ENCODE peak calls at places on chromosomes 16 and 17, in ten cellular contexts. One of them, this sample, is unnamed.

GRCh38 chr17:43027091-43028032 is 2.3 kb downstream of the RND2 start:
- DNase-seq in GM10248: no peak
- DNase-seq in activated CD4-positive, alpha-beta memory T cell treated with anti-CD3 and anti-CD28 coated beads for 36 hours: no peak
- DNase-seq in activated effector memory CD4-positive, alpha-beta T cell treated with Interleukin-2 at 50 U/mL for 16 hours: no peak
- DNase-seq in activated CD4-positive, alpha-beta T cell treated with anti-CD3 and anti-CD28 coated beads, Interleukin-2, amount 10 ng/mL, durations not matched to agents 7 days and 5 days: no peak
- DNase-seq in NCI-H1092: no peak
- DNase-seq in smooth muscle cell of the brain vasculature: no peak
- DNase-seq in BJ: no peak
- DNase-seq in tibial artery: no peak
- DNase-seq in dorsolateral prefrontal cortex: no peak
- DNase-seq in this sample: no peak

GRCh38 chr17:13332207-13332606 is 269.5 kb downstream of the HS3ST3A1 start:
- DNase-seq in GM10248: no peak
- DNase-seq in activated CD4-positive, alpha-beta memory T cell treated with anti-CD3 and anti-CD28 coated beads for 36 hours: no peak
- DNase-seq in activated effector memory CD4-positive, alpha-beta T cell treated with Interleukin-2 at 50 U/mL for 16 hours: no peak
- DNase-seq in activated CD4-positive, alpha-beta T cell treated with anti-CD3 and anti-CD28 coated beads, Interleukin-2, amount 10 ng/mL, durations not matched to agents 7 days and 5 days: no peak
- DNase-seq in NCI-H1092: no peak
- DNase-seq in smooth muscle cell of the brain vasculature: no peak
- DNase-seq in BJ: no peak
- DNase-seq in tibial artery: no peak
- DNase-seq in dorsolateral prefrontal cortex: no peak
- DNase-seq in this sample: no peak

GRCh38 chr16:87784812-87785211 is 19.0 kb upstream of the KLHDC4 start:
- DNase-seq in GM10248: no peak
- DNase-seq in activated CD4-positive, alpha-beta memory T cell treated with anti-CD3 and anti-CD28 coated beads for 36 hours: no peak
- DNase-seq in activated effector memory CD4-positive, alpha-beta T cell treated with Interleukin-2 at 50 U/mL for 16 hours: no peak
- DNase-seq in activated CD4-positive, alpha-beta T cell treated with anti-CD3 and anti-CD28 coated beads, Interleukin-2, amount 10 ng/mL, durations not matched to agents 7 days and 5 days: no peak
- DNase-seq in NCI-H1092: no peak
- DNase-seq in smooth muscle cell of the brain vasculature: no peak
- DNase-seq in BJ: no peak
- DNase-seq in tibial artery: no peak
- DNase-seq in dorsolateral prefrontal cortex: no peak
- DNase-seq in this sample: no peak

GRCh38 chr16:56107944-56108583 is 83.2 kb upstream of the GNAO1 start:
- DNase-seq in GM10248: no peak
- DNase-seq in activated CD4-positive, alpha-beta memory T cell treated with anti-CD3 and anti-CD28 coated beads for 36 hours: no peak
- DNase-seq in activated effector memory CD4-positive, alpha-beta T cell treated with Interleukin-2 at 50 U/mL for 16 hours: no peak
- DNase-seq in activated CD4-positive, alpha-beta T cell treated with anti-CD3 and anti-CD28 coated beads, Interleukin-2, amount 10 ng/mL, durations not matched to agents 7 days and 5 days: no peak
- DNase-seq in NCI-H1092: peak; percentile 73
- DNase-seq in smooth muscle cell of the brain vasculature: no peak
- DNase-seq in BJ: no peak
- DNase-seq in tibial artery: no peak
- DNase-seq in dorsolateral prefrontal cortex: peak; percentile 53
- DNase-seq in this sample: no peak

GRCh38 chr17:66830451-66830850 is 4.5 kb upstream of the CACNG5 start:
- DNase-seq in GM10248: no peak
- DNase-seq in activated CD4-positive, alpha-beta memory T cell treated with anti-CD3 and anti-CD28 coated beads for 36 hours: no peak
- DNase-seq in activated effector memory CD4-positive, alpha-beta T cell treated with Interleukin-2 at 50 U/mL for 16 hours: no peak
- DNase-seq in activated CD4-positive, alpha-beta T cell treated with anti-CD3 and anti-CD28 coated beads, Interleukin-2, amount 10 ng/mL, durations not matched to agents 7 days and 5 days: no peak
- DNase-seq in NCI-H1092: no peak
- DNase-seq in smooth muscle cell of the brain vasculature: no peak
- DNase-seq in BJ: no peak
- DNase-seq in tibial artery: no peak
- DNase-seq in dorsolateral prefrontal cortex: no peak
- DNase-seq in this sample: no peak

GRCh38 chr17:29331330-29331729 is 37.4 kb upstream of the NUFIP2 start:
- DNase-seq in GM10248: no peak
- DNase-seq in activated CD4-positive, alpha-beta memory T cell treated with anti-CD3 and anti-CD28 coated beads for 36 hours: no peak
- DNase-seq in activated effector memory CD4-positive, alpha-beta T cell treated with Interleukin-2 at 50 U/mL for 16 hours: no peak
- DNase-seq in activated CD4-positive, alpha-beta T cell treated with anti-CD3 and anti-CD28 coated beads, Interleukin-2, amount 10 ng/mL, durations not matched to agents 7 days and 5 days: no peak
- DNase-seq in NCI-H1092: no peak
- DNase-seq in smooth muscle cell of the brain vasculature: no peak
- DNase-seq in BJ: no peak
- DNase-seq in tibial artery: no peak
- DNase-seq in dorsolateral prefrontal cortex: no peak
- DNase-seq in this sample: no peak

GRCh38 chr17:57544834-57545463 is 200.2 kb downstream of the CCDC182 start:
- DNase-seq in GM10248: no peak
- DNase-seq in activated CD4-positive, alpha-beta memory T cell treated with anti-CD3 and anti-CD28 coated beads for 36 hours: no peak
- DNase-seq in activated effector memory CD4-positive, alpha-beta T cell treated with Interleukin-2 at 50 U/mL for 16 hours: no peak
- DNase-seq in activated CD4-positive, alpha-beta T cell treated with anti-CD3 and anti-CD28 coated beads, Interleukin-2, amount 10 ng/mL, durations not matched to agents 7 days and 5 days: no peak
- DNase-seq in NCI-H1092: no peak
- DNase-seq in smooth muscle cell of the brain vasculature: no peak
- DNase-seq in BJ: no peak
- DNase-seq in tibial artery: no peak
- DNase-seq in dorsolateral prefrontal cortex: no peak
- DNase-seq in this sample: no peak

GRCh38 chr16:80122155-80122554 is 418.6 kb upstream of the DYNLRB2 start:
- DNase-seq in GM10248: no peak
- DNase-seq in activated CD4-positive, alpha-beta memory T cell treated with anti-CD3 and anti-CD28 coated beads for 36 hours: no peak
- DNase-seq in activated effector memory CD4-positive, alpha-beta T cell treated with Interleukin-2 at 50 U/mL for 16 hours: no peak
- DNase-seq in activated CD4-positive, alpha-beta T cell treated with anti-CD3 and anti-CD28 coated beads, Interleukin-2, amount 10 ng/mL, durations not matched to agents 7 days and 5 days: no peak
- DNase-seq in NCI-H1092: no peak
- DNase-seq in smooth muscle cell of the brain vasculature: no peak
- DNase-seq in BJ: peak; percentile 4
- DNase-seq in tibial artery: peak; percentile 54
- DNase-seq in dorsolateral prefrontal cortex: no peak
- DNase-seq in this sample: no peak

GRCh38 chr17:39096435-39097158 is 54.8 kb downstream of the PLXDC1 start:
- DNase-seq in GM10248: no peak
- DNase-seq in activated CD4-positive, alpha-beta memory T cell treated with anti-CD3 and anti-CD28 coated beads for 36 hours: peak; percentile 41
- DNase-seq in activated effector memory CD4-positive, alpha-beta T cell treated with Interleukin-2 at 50 U/mL for 16 hours: peak; percentile 18
- DNase-seq in activated CD4-positive, alpha-beta T cell treated with anti-CD3 and anti-CD28 coated beads, Interleukin-2, amount 10 ng/mL, durations not matched to agents 7 days and 5 days: peak; percentile 72
- DNase-seq in NCI-H1092: no peak
- DNase-seq in smooth muscle cell of the brain vasculature: no peak
- DNase-seq in BJ: no peak
- DNase-seq in tibial artery: no peak
- DNase-seq in dorsolateral prefrontal cortex: no peak
- DNase-seq in this sample: no peak

GRCh38 chr16:75179208-75179607 is 27.8 kb downstream of the CTRB2 start:
- DNase-seq in GM10248: no peak
- DNase-seq in activated CD4-positive, alpha-beta memory T cell treated with anti-CD3 and anti-CD28 coated beads for 36 hours: no peak
- DNase-seq in activated effector memory CD4-positive, alpha-beta T cell treated with Interleukin-2 at 50 U/mL for 16 hours: no peak
- DNase-seq in activated CD4-positive, alpha-beta T cell treated with anti-CD3 and anti-CD28 coated beads, Interleukin-2, amount 10 ng/mL, durations not matched to agents 7 days and 5 days: no peak
- DNase-seq in NCI-H1092: no peak
- DNase-seq in smooth muscle cell of the brain vasculature: no peak
- DNase-seq in BJ: no peak
- DNase-seq in tibial artery: no peak
- DNase-seq in dorsolateral prefrontal cortex: no peak
- DNase-seq in this sample: no peak

GRCh38 chr17:13337864-13338371 is 263.8 kb downstream of the HS3ST3A1 start:
- DNase-seq in GM10248: peak; percentile 16
- DNase-seq in activated CD4-positive, alpha-beta memory T cell treated with anti-CD3 and anti-CD28 coated beads for 36 hours: peak; percentile 14
- DNase-seq in activated effector memory CD4-positive, alpha-beta T cell treated with Interleukin-2 at 50 U/mL for 16 hours: no peak
- DNase-seq in activated CD4-positive, alpha-beta T cell treated with anti-CD3 and anti-CD28 coated beads, Interleukin-2, amount 10 ng/mL, durations not matched to agents 7 days and 5 days: peak; percentile 9
- DNase-seq in NCI-H1092: peak; percentile 23
- DNase-seq in smooth muscle cell of the brain vasculature: no peak
- DNase-seq in BJ: no peak
- DNase-seq in tibial artery: no peak
- DNase-seq in dorsolateral prefrontal cortex: peak; percentile 12
- DNase-seq in this sample: no peak

GRCh38 chr16:31181102-31181830 is 1.3 kb downstream of the FUS start:
- DNase-seq in GM10248: no peak
- DNase-seq in activated CD4-positive, alpha-beta memory T cell treated with anti-CD3 and anti-CD28 coated beads for 36 hours: peak; percentile 61
- DNase-seq in activated effector memory CD4-positive, alpha-beta T cell treated with Interleukin-2 at 50 U/mL for 16 hours: no peak
- DNase-seq in activated CD4-positive, alpha-beta T cell treated with anti-CD3 and anti-CD28 coated beads, Interleukin-2, amount 10 ng/mL, durations not matched to agents 7 days and 5 days: peak; percentile 40
- DNase-seq in NCI-H1092: no peak
- DNase-seq in smooth muscle cell of the brain vasculature: no peak
- DNase-seq in BJ: no peak
- DNase-seq in tibial artery: peak; percentile 52
- DNase-seq in dorsolateral prefrontal cortex: no peak
- DNase-seq in this sample: peak; percentile 22

GRCh38 chr16:66949472-66949871 is 11.6 kb upstream of the CES3 start:
- DNase-seq in GM10248: no peak
- DNase-seq in activated CD4-positive, alpha-beta memory T cell treated with anti-CD3 and anti-CD28 coated beads for 36 hours: no peak
- DNase-seq in activated effector memory CD4-positive, alpha-beta T cell treated with Interleukin-2 at 50 U/mL for 16 hours: no peak
- DNase-seq in activated CD4-positive, alpha-beta T cell treated with anti-CD3 and anti-CD28 coated beads, Interleukin-2, amount 10 ng/mL, durations not matched to agents 7 days and 5 days: no peak
- DNase-seq in NCI-H1092: no peak
- DNase-seq in smooth muscle cell of the brain vasculature: no peak
- DNase-seq in BJ: no peak
- DNase-seq in tibial artery: no peak
- DNase-seq in dorsolateral prefrontal cortex: no peak
- DNase-seq in this sample: no peak

GRCh38 chr16:84121007-84121406 is 4.3 kb upstream of the MBTPS1 start:
- DNase-seq in GM10248: no peak
- DNase-seq in activated CD4-positive, alpha-beta memory T cell treated with anti-CD3 and anti-CD28 coated beads for 36 hours: no peak
- DNase-seq in activated effector memory CD4-positive, alpha-beta T cell treated with Interleukin-2 at 50 U/mL for 16 hours: no peak
- DNase-seq in activated CD4-positive, alpha-beta T cell treated with anti-CD3 and anti-CD28 coated beads, Interleukin-2, amount 10 ng/mL, durations not matched to agents 7 days and 5 days: no peak
- DNase-seq in NCI-H1092: no peak
- DNase-seq in smooth muscle cell of the brain vasculature: no peak
- DNase-seq in BJ: no peak
- DNase-seq in tibial artery: no peak
- DNase-seq in dorsolateral prefrontal cortex: no peak
- DNase-seq in this sample: no peak

GRCh38 chr17:57818066-57818465 is 31.8 kb downstream of the MRPS23 start:
- DNase-seq in GM10248: no peak
- DNase-seq in activated CD4-positive, alpha-beta memory T cell treated with anti-CD3 and anti-CD28 coated beads for 36 hours: no peak
- DNase-seq in activated effector memory CD4-positive, alpha-beta T cell treated with Interleukin-2 at 50 U/mL for 16 hours: no peak
- DNase-seq in activated CD4-positive, alpha-beta T cell treated with anti-CD3 and anti-CD28 coated beads, Interleukin-2, amount 10 ng/mL, durations not matched to agents 7 days and 5 days: no peak
- DNase-seq in NCI-H1092: no peak
- DNase-seq in smooth muscle cell of the brain vasculature: no peak
- DNase-seq in BJ: no peak
- DNase-seq in tibial artery: no peak
- DNase-seq in dorsolateral prefrontal cortex: no peak
- DNase-seq in this sample: no peak

GRCh38 chr16:57479043-57479421 is 7.3 kb downstream of the DOK4 start:
- DNase-seq in GM10248: peak; percentile 27
- DNase-seq in activated CD4-positive, alpha-beta memory T cell treated with anti-CD3 and anti-CD28 coated beads for 36 hours: no peak
- DNase-seq in activated effector memory CD4-positive, alpha-beta T cell treated with Interleukin-2 at 50 U/mL for 16 hours: no peak
- DNase-seq in activated CD4-positive, alpha-beta T cell treated with anti-CD3 and anti-CD28 coated beads, Interleukin-2, amount 10 ng/mL, durations not matched to agents 7 days and 5 days: no peak
- DNase-seq in NCI-H1092: no peak
- DNase-seq in smooth muscle cell of the brain vasculature: no peak
- DNase-seq in BJ: no peak
- DNase-seq in tibial artery: no peak
- DNase-seq in dorsolateral prefrontal cortex: no peak
- DNase-seq in this sample: no peak

GRCh38 chr16:56481468-56482112 is 30.2 kb downstream of the OGFOD1 start:
- DNase-seq in GM10248: no peak
- DNase-seq in activated CD4-positive, alpha-beta memory T cell treated with anti-CD3 and anti-CD28 coated beads for 36 hours: no peak
- DNase-seq in activated effector memory CD4-positive, alpha-beta T cell treated with Interleukin-2 at 50 U/mL for 16 hours: no peak
- DNase-seq in activated CD4-positive, alpha-beta T cell treated with anti-CD3 and anti-CD28 coated beads, Interleukin-2, amount 10 ng/mL, durations not matched to agents 7 days and 5 days: no peak
- DNase-seq in NCI-H1092: no peak
- DNase-seq in smooth muscle cell of the brain vasculature: peak; percentile 18
- DNase-seq in BJ: no peak
- DNase-seq in tibial artery: no peak
- DNase-seq in dorsolateral prefrontal cortex: no peak
- DNase-seq in this sample: no peak

GRCh38 chr17:60410001-60410400 is 12.3 kb upstream of the CHCT1 start:
- DNase-seq in GM10248: no peak
- DNase-seq in activated CD4-positive, alpha-beta memory T cell treated with anti-CD3 and anti-CD28 coated beads for 36 hours: no peak
- DNase-seq in activated effector memory CD4-positive, alpha-beta T cell treated with Interleukin-2 at 50 U/mL for 16 hours: no peak
- DNase-seq in activated CD4-positive, alpha-beta T cell treated with anti-CD3 and anti-CD28 coated beads, Interleukin-2, amount 10 ng/mL, durations not matched to agents 7 days and 5 days: no peak
- DNase-seq in NCI-H1092: no peak
- DNase-seq in smooth muscle cell of the brain vasculature: no peak
- DNase-seq in BJ: no peak
- DNase-seq in tibial artery: no peak
- DNase-seq in dorsolateral prefrontal cortex: no peak
- DNase-seq in this sample: no peak

GRCh38 chr16:53803451-53803850 is 99.5 kb downstream of the FTO start:
- DNase-seq in GM10248: no peak
- DNase-seq in activated CD4-positive, alpha-beta memory T cell treated with anti-CD3 and anti-CD28 coated beads for 36 hours: no peak
- DNase-seq in activated effector memory CD4-positive, alpha-beta T cell treated with Interleukin-2 at 50 U/mL for 16 hours: no peak
- DNase-seq in activated CD4-positive, alpha-beta T cell treated with anti-CD3 and anti-CD28 coated beads, Interleukin-2, amount 10 ng/mL, durations not matched to agents 7 days and 5 days: no peak
- DNase-seq in NCI-H1092: no peak
- DNase-seq in smooth muscle cell of the brain vasculature: no peak
- DNase-seq in BJ: no peak
- DNase-seq in tibial artery: no peak
- DNase-seq in dorsolateral prefrontal cortex: no peak
- DNase-seq in this sample: no peak

GRCh38 chr16:67902831-67903230 is 9.8 kb downstream of the PSKH1 start:
- DNase-seq in GM10248: no peak
- DNase-seq in activated CD4-positive, alpha-beta memory T cell treated with anti-CD3 and anti-CD28 coated beads for 36 hours: no peak
- DNase-seq in activated effector memory CD4-positive, alpha-beta T cell treated with Interleukin-2 at 50 U/mL for 16 hours: no peak
- DNase-seq in activated CD4-positive, alpha-beta T cell treated with anti-CD3 and anti-CD28 coated beads, Interleukin-2, amount 10 ng/mL, durations not matched to agents 7 days and 5 days: no peak
- DNase-seq in NCI-H1092: no peak
- DNase-seq in smooth muscle cell of the brain vasculature: no peak
- DNase-seq in BJ: no peak
- DNase-seq in tibial artery: no peak
- DNase-seq in dorsolateral prefrontal cortex: no peak
- DNase-seq in this sample: no peak

GRCh38 chr17:40905370-40905769 is 20.3 kb upstream of the KRT20 start:
- DNase-seq in GM10248: no peak
- DNase-seq in activated CD4-positive, alpha-beta memory T cell treated with anti-CD3 and anti-CD28 coated beads for 36 hours: no peak
- DNase-seq in activated effector memory CD4-positive, alpha-beta T cell treated with Interleukin-2 at 50 U/mL for 16 hours: no peak
- DNase-seq in activated CD4-positive, alpha-beta T cell treated with anti-CD3 and anti-CD28 coated beads, Interleukin-2, amount 10 ng/mL, durations not matched to agents 7 days and 5 days: no peak
- DNase-seq in NCI-H1092: no peak
- DNase-seq in smooth muscle cell of the brain vasculature: no peak
- DNase-seq in BJ: no peak
- DNase-seq in tibial artery: no peak
- DNase-seq in dorsolateral prefrontal cortex: no peak
- DNase-seq in this sample: no peak

This sample was measured in effector CD8-positive, alpha-beta T cell.